ENCODE peak calls at places on chromosomes 12 and 14, in seven cellular contexts. One of them, this sample, is unnamed.

GRCh38 chr12:51972424-51972812 is 20.9 kb downstream of the ACVR1B start:
- DNase-seq in ELF-1: no peak
- DNase-seq in stimulated activated CD4-positive, alpha-beta T cell treated with anti-CD3 and anti-CD28 coated beads, Interleukin-2, amount 100 ng/mL, for 48 hours: no peak
- DNase-seq in effector memory CD4-positive, alpha-beta T cell: no peak
- DNase-seq in A172: no peak
- DNase-seq in progenitor cell of endocrine pancreas: no peak
- DNase-seq in NCI-H524: no peak
- DNase-seq in this sample: no peak

GRCh38 chr12:130514149-130514551 is 176.5 kb downstream of the PIWIL1 start:
- DNase-seq in ELF-1: peak
- DNase-seq in stimulated activated CD4-positive, alpha-beta T cell treated with anti-CD3 and anti-CD28 coated beads, Interleukin-2, amount 100 ng/mL, for 48 hours: no peak
- DNase-seq in effector memory CD4-positive, alpha-beta T cell: no peak
- DNase-seq in A172: no peak
- DNase-seq in progenitor cell of endocrine pancreas: no peak
- DNase-seq in NCI-H524: no peak
- DNase-seq in this sample: no peak

GRCh38 chr12:6688543-6688999 is 604 bp downstream of the ZNF384 start:
- DNase-seq in ELF-1: no peak
- DNase-seq in stimulated activated CD4-positive, alpha-beta T cell treated with anti-CD3 and anti-CD28 coated beads, Interleukin-2, amount 100 ng/mL, for 48 hours: no peak
- DNase-seq in effector memory CD4-positive, alpha-beta T cell: no peak
- DNase-seq in A172: no peak
- DNase-seq in progenitor cell of endocrine pancreas: no peak
- DNase-seq in NCI-H524: peak
- DNase-seq in this sample: peak

GRCh38 chr12:47753021-47754001 is 5.4 kb downstream of the RAPGEF3 start:
- DNase-seq in ELF-1: peak
- DNase-seq in stimulated activated CD4-positive, alpha-beta T cell treated with anti-CD3 and anti-CD28 coated beads, Interleukin-2, amount 100 ng/mL, for 48 hours: no peak
- DNase-seq in effector memory CD4-positive, alpha-beta T cell: no peak
- DNase-seq in A172: peak
- DNase-seq in progenitor cell of endocrine pancreas: no peak
- DNase-seq in NCI-H524: no peak
- DNase-seq in this sample: no peak

GRCh38 chr12:5276327-5276880 is 155.5 kb upstream of the NTF3 start:
- DNase-seq in ELF-1: peak
- DNase-seq in stimulated activated CD4-positive, alpha-beta T cell treated with anti-CD3 and anti-CD28 coated beads, Interleukin-2, amount 100 ng/mL, for 48 hours: no peak
- DNase-seq in effector memory CD4-positive, alpha-beta T cell: no peak
- DNase-seq in A172: no peak
- DNase-seq in progenitor cell of endocrine pancreas: no peak
- DNase-seq in NCI-H524: no peak
- DNase-seq in this sample: no peak

GRCh38 chr12:71846322-71846940 is 6.9 kb downstream of the TBC1D15 start:
- DNase-seq in ELF-1: no peak
- DNase-seq in stimulated activated CD4-positive, alpha-beta T cell treated with anti-CD3 and anti-CD28 coated beads, Interleukin-2, amount 100 ng/mL, for 48 hours: no peak
- DNase-seq in effector memory CD4-positive, alpha-beta T cell: no peak
- DNase-seq in A172: peak
- DNase-seq in progenitor cell of endocrine pancreas: no peak
- DNase-seq in NCI-H524: no peak
- DNase-seq in this sample: no peak

GRCh38 chr14:45262637-45263036 is 9.6 kb upstream of the MIS18BP1 start:
- DNase-seq in ELF-1: no peak
- DNase-seq in stimulated activated CD4-positive, alpha-beta T cell treated with anti-CD3 and anti-CD28 coated beads, Interleukin-2, amount 100 ng/mL, for 48 hours: no peak
- DNase-seq in effector memory CD4-positive, alpha-beta T cell: no peak
- DNase-seq in A172: no peak
- DNase-seq in progenitor cell of endocrine pancreas: no peak
- DNase-seq in NCI-H524: no peak
- DNase-seq in this sample: no peak

GRCh38 chr12:41636658-41637057 is 448.5 kb downstream of the PDZRN4 start:
- DNase-seq in ELF-1: no peak
- DNase-seq in stimulated activated CD4-positive, alpha-beta T cell treated with anti-CD3 and anti-CD28 coated beads, Interleukin-2, amount 100 ng/mL, for 48 hours: no peak
- DNase-seq in effector memory CD4-positive, alpha-beta T cell: no peak
- DNase-seq in A172: no peak
- DNase-seq in progenitor cell of endocrine pancreas: no peak
- DNase-seq in NCI-H524: no peak
- DNase-seq in this sample: no peak

GRCh38 chr14:71482701-71483100 is 449.5 kb upstream of the RGS6 start:
- DNase-seq in ELF-1: no peak
- DNase-seq in stimulated activated CD4-positive, alpha-beta T cell treated with anti-CD3 and anti-CD28 coated beads, Interleukin-2, amount 100 ng/mL, for 48 hours: no peak
- DNase-seq in effector memory CD4-positive, alpha-beta T cell: no peak
- DNase-seq in A172: no peak
- DNase-seq in progenitor cell of endocrine pancreas: no peak
- DNase-seq in NCI-H524: no peak
- DNase-seq in this sample: no peak

GRCh38 chr12:132505105-132505851 is 15.3 kb downstream of the FBRSL1 start:
- DNase-seq in ELF-1: no peak
- DNase-seq in stimulated activated CD4-positive, alpha-beta T cell treated with anti-CD3 and anti-CD28 coated beads, Interleukin-2, amount 100 ng/mL, for 48 hours: no peak
- DNase-seq in effector memory CD4-positive, alpha-beta T cell: no peak
- DNase-seq in A172: no peak
- DNase-seq in progenitor cell of endocrine pancreas: no peak
- DNase-seq in NCI-H524: no peak
- DNase-seq in this sample: no peak

GRCh38 chr12:132827763-132828703 is 636 bp downstream of the GOLGA3 start:
- DNase-seq in ELF-1: peak
- DNase-seq in stimulated activated CD4-positive, alpha-beta T cell treated with anti-CD3 and anti-CD28 coated beads, Interleukin-2, amount 100 ng/mL, for 48 hours: no peak
- DNase-seq in effector memory CD4-positive, alpha-beta T cell: no peak
- DNase-seq in A172: peak
- DNase-seq in progenitor cell of endocrine pancreas: peak
- DNase-seq in NCI-H524: no peak
- DNase-seq in this sample: peak

GRCh38 chr14:59358774-59359173 is 106.4 kb downstream of the GPR135 start:
- DNase-seq in ELF-1: no peak
- DNase-seq in stimulated activated CD4-positive, alpha-beta T cell treated with anti-CD3 and anti-CD28 coated beads, Interleukin-2, amount 100 ng/mL, for 48 hours: no peak
- DNase-seq in effector memory CD4-positive, alpha-beta T cell: no peak
- DNase-seq in A172: no peak
- DNase-seq in progenitor cell of endocrine pancreas: no peak
- DNase-seq in NCI-H524: no peak
- DNase-seq in this sample: no peak

GRCh38 chr12:123063535-123063934 is 83.1 kb downstream of the ARL6IP4 start:
- DNase-seq in ELF-1: peak
- DNase-seq in stimulated activated CD4-positive, alpha-beta T cell treated with anti-CD3 and anti-CD28 coated beads, Interleukin-2, amount 100 ng/mL, for 48 hours: no peak
- DNase-seq in effector memory CD4-positive, alpha-beta T cell: no peak
- DNase-seq in A172: no peak
- DNase-seq in progenitor cell of endocrine pancreas: no peak
- DNase-seq in NCI-H524: no peak
- DNase-seq in this sample: no peak

GRCh38 chr12:48768147-48768546 is 20.7 kb downstream of the ADCY6 start:
- DNase-seq in ELF-1: peak
- DNase-seq in stimulated activated CD4-positive, alpha-beta T cell treated with anti-CD3 and anti-CD28 coated beads, Interleukin-2, amount 100 ng/mL, for 48 hours: no peak
- DNase-seq in effector memory CD4-positive, alpha-beta T cell: no peak
- DNase-seq in A172: no peak
- DNase-seq in progenitor cell of endocrine pancreas: no peak
- DNase-seq in NCI-H524: no peak
- DNase-seq in this sample: no peak

GRCh38 chr12:26043139-26044006 is 81.5 kb downstream of the BHLHE41 start:
- DNase-seq in ELF-1: no peak
- DNase-seq in stimulated activated CD4-positive, alpha-beta T cell treated with anti-CD3 and anti-CD28 coated beads, Interleukin-2, amount 100 ng/mL, for 48 hours: no peak
- DNase-seq in effector memory CD4-positive, alpha-beta T cell: no peak
- DNase-seq in A172: no peak
- DNase-seq in progenitor cell of endocrine pancreas: no peak
- DNase-seq in NCI-H524: no peak
- DNase-seq in this sample: no peak

GRCh38 chr12:54200412-54200811 is 11.6 kb upstream of the SMUG1 start:
- DNase-seq in ELF-1: no peak
- DNase-seq in stimulated activated CD4-positive, alpha-beta T cell treated with anti-CD3 and anti-CD28 coated beads, Interleukin-2, amount 100 ng/mL, for 48 hours: no peak
- DNase-seq in effector memory CD4-positive, alpha-beta T cell: no peak
- DNase-seq in A172: peak
- DNase-seq in progenitor cell of endocrine pancreas: no peak
- DNase-seq in NCI-H524: no peak
- DNase-seq in this sample: no peak

GRCh38 chr14:104843006-104843405 is 22.1 kb upstream of the CEP170B start:
- DNase-seq in ELF-1: no peak
- DNase-seq in stimulated activated CD4-positive, alpha-beta T cell treated with anti-CD3 and anti-CD28 coated beads, Interleukin-2, amount 100 ng/mL, for 48 hours: no peak
- DNase-seq in effector memory CD4-positive, alpha-beta T cell: no peak
- DNase-seq in A172: no peak
- DNase-seq in progenitor cell of endocrine pancreas: no peak
- DNase-seq in NCI-H524: no peak
- DNase-seq in this sample: no peak

GRCh38 chr14:47674148-47674545 is 1.3 kb downstream of the MDGA2 start:
- DNase-seq in ELF-1: no peak
- DNase-seq in stimulated activated CD4-positive, alpha-beta T cell treated with anti-CD3 and anti-CD28 coated beads, Interleukin-2, amount 100 ng/mL, for 48 hours: no peak
- DNase-seq in effector memory CD4-positive, alpha-beta T cell: no peak
- DNase-seq in A172: no peak
- DNase-seq in progenitor cell of endocrine pancreas: no peak
- DNase-seq in NCI-H524: peak
- DNase-seq in this sample: no peak

GRCh38 chr14:22071001-22071400 is 397.4 kb upstream of the OR4E1 start:
- DNase-seq in ELF-1: no peak
- DNase-seq in stimulated activated CD4-positive, alpha-beta T cell treated with anti-CD3 and anti-CD28 coated beads, Interleukin-2, amount 100 ng/mL, for 48 hours: no peak
- DNase-seq in effector memory CD4-positive, alpha-beta T cell: peak
- DNase-seq in A172: no peak
- DNase-seq in progenitor cell of endocrine pancreas: no peak
- DNase-seq in NCI-H524: no peak
- DNase-seq in this sample: peak

GRCh38 chr12:132044661-132045412 is 95.1 kb downstream of the EP400 start:
- DNase-seq in ELF-1: peak
- DNase-seq in stimulated activated CD4-positive, alpha-beta T cell treated with anti-CD3 and anti-CD28 coated beads, Interleukin-2, amount 100 ng/mL, for 48 hours: no peak
- DNase-seq in effector memory CD4-positive, alpha-beta T cell: no peak
- DNase-seq in A172: no peak
- DNase-seq in progenitor cell of endocrine pancreas: no peak
- DNase-seq in NCI-H524: no peak
- DNase-seq in this sample: no peak

GRCh38 chr12:49921936-49922335 is 18.2 kb upstream of the FAIM2 start:
- DNase-seq in ELF-1: no peak
- DNase-seq in stimulated activated CD4-positive, alpha-beta T cell treated with anti-CD3 and anti-CD28 coated beads, Interleukin-2, amount 100 ng/mL, for 48 hours: no peak
- DNase-seq in effector memory CD4-positive, alpha-beta T cell: no peak
- DNase-seq in A172: no peak
- DNase-seq in progenitor cell of endocrine pancreas: no peak
- DNase-seq in NCI-H524: no peak
- DNase-seq in this sample: no peak

GRCh38 chr12:75389061-75389460 is 1.8 kb upstream of the GLIPR1L2 start:
- DNase-seq in ELF-1: no peak
- DNase-seq in stimulated activated CD4-positive, alpha-beta T cell treated with anti-CD3 and anti-CD28 coated beads, Interleukin-2, amount 100 ng/mL, for 48 hours: no peak
- DNase-seq in effector memory CD4-positive, alpha-beta T cell: no peak
- DNase-seq in A172: peak
- DNase-seq in progenitor cell of endocrine pancreas: no peak
- DNase-seq in NCI-H524: no peak
- DNase-seq in this sample: no peak

GRCh38 chr12:122537021-122537420 is 10.0 kb downstream of the KNTC1 start:
- DNase-seq in ELF-1: no peak
- DNase-seq in stimulated activated CD4-positive, alpha-beta T cell treated with anti-CD3 and anti-CD28 coated beads, Interleukin-2, amount 100 ng/mL, for 48 hours: no peak
- DNase-seq in effector memory CD4-positive, alpha-beta T cell: no peak
- DNase-seq in A172: no peak
- DNase-seq in progenitor cell of endocrine pancreas: no peak
- DNase-seq in NCI-H524: no peak
- DNase-seq in this sample: no peak

GRCh38 chr12:7899755-7900154 is 27.0 kb upstream of the SLC2A14 start:
- DNase-seq in ELF-1: no peak
- DNase-seq in stimulated activated CD4-positive, alpha-beta T cell treated with anti-CD3 and anti-CD28 coated beads, Interleukin-2, amount 100 ng/mL, for 48 hours: no peak
- DNase-seq in effector memory CD4-positive, alpha-beta T cell: no peak
- DNase-seq in A172: no peak
- DNase-seq in progenitor cell of endocrine pancreas: no peak
- DNase-seq in NCI-H524: no peak
- DNase-seq in this sample: no peak

GRCh38 chr14:57847096-57847495 is 18.8 kb downstream of the SLC35F4 start:
- DNase-seq in ELF-1: no peak
- DNase-seq in stimulated activated CD4-positive, alpha-beta T cell treated with anti-CD3 and anti-CD28 coated beads, Interleukin-2, amount 100 ng/mL, for 48 hours: no peak
- DNase-seq in effector memory CD4-positive, alpha-beta T cell: no peak
- DNase-seq in A172: no peak
- DNase-seq in progenitor cell of endocrine pancreas: no peak
- DNase-seq in NCI-H524: no peak
- DNase-seq in this sample: no peak

GRCh38 chr14:51950007-51950406 is 39.3 kb upstream of the RTRAF start:
- DNase-seq in ELF-1: no peak
- DNase-seq in stimulated activated CD4-positive, alpha-beta T cell treated with anti-CD3 and anti-CD28 coated beads, Interleukin-2, amount 100 ng/mL, for 48 hours: no peak
- DNase-seq in effector memory CD4-positive, alpha-beta T cell: no peak
- DNase-seq in A172: no peak
- DNase-seq in progenitor cell of endocrine pancreas: no peak
- DNase-seq in NCI-H524: no peak
- DNase-seq in this sample: no peak

GRCh38 chr14:26841920-26842741 is 244.3 kb upstream of the NOVA1 start:
- DNase-seq in ELF-1: no peak
- DNase-seq in stimulated activated CD4-positive, alpha-beta T cell treated with anti-CD3 and anti-CD28 coated beads, Interleukin-2, amount 100 ng/mL, for 48 hours: no peak
- DNase-seq in effector memory CD4-positive, alpha-beta T cell: no peak
- DNase-seq in A172: peak
- DNase-seq in progenitor cell of endocrine pancreas: no peak
- DNase-seq in NCI-H524: no peak
- DNase-seq in this sample: no peak

GRCh38 chr12:78636253-78636855 is 228.2 kb upstream of the SYT1 start:
- DNase-seq in ELF-1: no peak
- DNase-seq in stimulated activated CD4-positive, alpha-beta T cell treated with anti-CD3 and anti-CD28 coated beads, Interleukin-2, amount 100 ng/mL, for 48 hours: no peak
- DNase-seq in effector memory CD4-positive, alpha-beta T cell: no peak
- DNase-seq in A172: no peak
- DNase-seq in progenitor cell of endocrine pancreas: no peak
- DNase-seq in NCI-H524: no peak
- DNase-seq in this sample: no peak

GRCh38 chr14:104680056-104680805 is 9.2 kb upstream of the INF2 start:
- DNase-seq in ELF-1: peak
- DNase-seq in stimulated activated CD4-positive, alpha-beta T cell treated with anti-CD3 and anti-CD28 coated beads, Interleukin-2, amount 100 ng/mL, for 48 hours: no peak
- DNase-seq in effector memory CD4-positive, alpha-beta T cell: no peak
- DNase-seq in A172: peak
- DNase-seq in progenitor cell of endocrine pancreas: no peak
- DNase-seq in NCI-H524: no peak
- DNase-seq in this sample: no peak

GRCh38 chr12:915090-915489 is 34.4 kb downstream of the RAD52 start:
- DNase-seq in ELF-1: peak
- DNase-seq in stimulated activated CD4-positive, alpha-beta T cell treated with anti-CD3 and anti-CD28 coated beads, Interleukin-2, amount 100 ng/mL, for 48 hours: no peak
- DNase-seq in effector memory CD4-positive, alpha-beta T cell: no peak
- DNase-seq in A172: no peak
- DNase-seq in progenitor cell of endocrine pancreas: no peak
- DNase-seq in NCI-H524: no peak
- DNase-seq in this sample: no peak

GRCh38 chr12:30953946-30954766 is 27.6 kb downstream of the TSPAN11 start:
- DNase-seq in ELF-1: no peak
- DNase-seq in stimulated activated CD4-positive, alpha-beta T cell treated with anti-CD3 and anti-CD28 coated beads, Interleukin-2, amount 100 ng/mL, for 48 hours: no peak
- DNase-seq in effector memory CD4-positive, alpha-beta T cell: no peak
- DNase-seq in A172: no peak
- DNase-seq in progenitor cell of endocrine pancreas: no peak
- DNase-seq in NCI-H524: no peak
- DNase-seq in this sample: no peak

GRCh38 chr12:55719371-55719770 is 822 bp upstream of the RDH5 start:
- DNase-seq in ELF-1: no peak
- DNase-seq in stimulated activated CD4-positive, alpha-beta T cell treated with anti-CD3 and anti-CD28 coated beads, Interleukin-2, amount 100 ng/mL, for 48 hours: no peak
- DNase-seq in effector memory CD4-positive, alpha-beta T cell: no peak
- DNase-seq in A172: no peak
- DNase-seq in progenitor cell of endocrine pancreas: no peak
- DNase-seq in NCI-H524: no peak
- DNase-seq in this sample: no peak

GRCh38 chr12:54360717-54361456 is 3.4 kb downstream of the GPR84 start:
- DNase-seq in ELF-1: peak
- DNase-seq in stimulated activated CD4-positive, alpha-beta T cell treated with anti-CD3 and anti-CD28 coated beads, Interleukin-2, amount 100 ng/mL, for 48 hours: peak
- DNase-seq in effector memory CD4-positive, alpha-beta T cell: peak
- DNase-seq in A172: peak
- DNase-seq in progenitor cell of endocrine pancreas: peak
- DNase-seq in NCI-H524: peak
- DNase-seq in this sample: peak

GRCh38 chr12:54258286-54258685 is 21.6 kb downstream of the CBX5 start:
- DNase-seq in ELF-1: no peak
- DNase-seq in stimulated activated CD4-positive, alpha-beta T cell treated with anti-CD3 and anti-CD28 coated beads, Interleukin-2, amount 100 ng/mL, for 48 hours: no peak
- DNase-seq in effector memory CD4-positive, alpha-beta T cell: no peak
- DNase-seq in A172: peak
- DNase-seq in progenitor cell of endocrine pancreas: no peak
- DNase-seq in NCI-H524: no peak
- DNase-seq in this sample: no peak

GRCh38 chr12:14373202-14373601 is 7.7 kb downstream of the ATF7IP start:
- DNase-seq in ELF-1: no peak
- DNase-seq in stimulated activated CD4-positive, alpha-beta T cell treated with anti-CD3 and anti-CD28 coated beads, Interleukin-2, amount 100 ng/mL, for 48 hours: no peak
- DNase-seq in effector memory CD4-positive, alpha-beta T cell: no peak
- DNase-seq in A172: peak
- DNase-seq in progenitor cell of endocrine pancreas: no peak
- DNase-seq in NCI-H524: no peak
- DNase-seq in this sample: no peak

This sample was measured in effector CD4-positive, alpha-beta T cell.